ENCODE peak calls at places on chromosomes 16 and 17, in four cellular contexts. T, E, V and W are unnamed samples.

GRCh38 chr16:12170103-12171025 is 193.8 kb downstream of the SNX29 start:
- DNase-seq in E (no peak), V (no peak), T (no peak), W (no peak)

GRCh38 chr17:61411114-61411943 is 11.7 kb downstream of the TBX2 start:
- DNase-seq in T (peak), V (no peak), E (peak), W (peak)

GRCh38 chr17:40347319-40348135 is 17.0 kb downstream of the GJD3 start:
- DNase-seq in E (no peak), T (peak), V (no peak), W (no peak)

GRCh38 chr16:3577302-3577752 is at the start of gene NLRC3:
- DNase-seq in T (no peak), V (no peak), E (no peak), W (no peak)

GRCh38 chr17:58354541-58355216 is 2.7 kb upstream of the SUPT4H1 start:
- DNase-seq in V (no peak), T (no peak), E (no peak), W (no peak)

GRCh38 chr17:77428020-77428781 is 287.4 kb downstream of the SEC14L1 start:
- DNase-seq in E (no peak), V (no peak), T (no peak), W (no peak)

GRCh38 chr16:84109598-84110325 is 7.0 kb downstream of the MBTPS1 start:
- DNase-seq in T (no peak), V (no peak), E (no peak), W (peak)

GRCh38 chr17:869567-870530 is 87.7 kb downstream of the MRM3 start:
- DNase-seq in E (no peak), V (peak), T (no peak), W (peak)

GRCh38 chr16:56611281-56611833 is 3.0 kb downstream of the MT2A start:
- DNase-seq in V (peak), E (peak), T (no peak), W (no peak)

GRCh38 chr16:14309001-14309886 is 238.1 kb downstream of the MRTFB start:
- DNase-seq in V (no peak), T (no peak), E (peak), W (peak)

GRCh38 chr17:36937961-36938565 is 788 bp downstream of the LHX1 start:
- DNase-seq in V (no peak), T (no peak), E (peak), W (no peak)

GRCh38 chr16:87837627-87838289 is 31.5 kb downstream of the SLC7A5 start:
- DNase-seq in E (no peak), T (no peak), V (no peak), W (no peak)

GRCh38 chr17:10646393-10646990 is 10.6 kb downstream of the MYH3 start:
- DNase-seq in E (no peak), V (peak), T (peak), W (peak)

GRCh38 chr16:8668138-8668537 is 6.3 kb upstream of the ABAT start:
- DNase-seq in T (no peak), V (no peak), E (no peak), W (no peak)

GRCh38 chr16:31695667-31696066 is 168.0 kb downstream of the AHSP start:
- DNase-seq in T (no peak), V (no peak), E (peak), W (no peak)

GRCh38 chr17:348692-349425 is 3.7 kb downstream of the RPH3AL start:
- DNase-seq in T (no peak), E (no peak), V (peak), W (no peak)

GRCh38 chr16:12262454-12263180 is 286.1 kb downstream of the SNX29 start:
- DNase-seq in E (no peak), T (no peak), V (no peak), W (no peak)

GRCh38 chr17:2542456-2542855 is 30.8 kb upstream of the METTL16 start:
- DNase-seq in V (no peak), E (no peak), T (no peak), W (no peak)

GRCh38 chr16:9092963-9093477 is 1.6 kb downstream of the HAPSTR1 start:
- DNase-seq in E (no peak), V (no peak), T (peak), W (no peak)

GRCh38 chr17:6753006-6753445 is 2.8 kb upstream of the XAF1 start:
- DNase-seq in T (peak), V (peak), E (no peak), W (no peak)

GRCh38 chr17:41689497-41690299 is 1.0 kb downstream of the EIF1 start:
- DNase-seq in T (no peak), V (no peak), E (peak), W (peak)

GRCh38 chr16:55021595-55022475 is 91.2 kb downstream of the IRX5 start:
- DNase-seq in E (peak), T (no peak), V (no peak), W (peak)

GRCh38 chr17:40526668-40527067 is 25.2 kb upstream of the TNS4 start:
- DNase-seq in T (no peak), V (no peak), E (peak), W (no peak)

GRCh38 chr17:34363183-34363661 is at the start of gene CCL1:
- DNase-seq in E (no peak), T (no peak), V (no peak), W (no peak)

GRCh38 chr17:48555183-48555615 is 10.3 kb upstream of the HOXB2 start:
- DNase-seq in T (no peak), V (no peak), E (peak), W (no peak)
- H3K27ac ChIP-seq in T (no peak), V (peak), E (peak), W (no peak)

DNA sequence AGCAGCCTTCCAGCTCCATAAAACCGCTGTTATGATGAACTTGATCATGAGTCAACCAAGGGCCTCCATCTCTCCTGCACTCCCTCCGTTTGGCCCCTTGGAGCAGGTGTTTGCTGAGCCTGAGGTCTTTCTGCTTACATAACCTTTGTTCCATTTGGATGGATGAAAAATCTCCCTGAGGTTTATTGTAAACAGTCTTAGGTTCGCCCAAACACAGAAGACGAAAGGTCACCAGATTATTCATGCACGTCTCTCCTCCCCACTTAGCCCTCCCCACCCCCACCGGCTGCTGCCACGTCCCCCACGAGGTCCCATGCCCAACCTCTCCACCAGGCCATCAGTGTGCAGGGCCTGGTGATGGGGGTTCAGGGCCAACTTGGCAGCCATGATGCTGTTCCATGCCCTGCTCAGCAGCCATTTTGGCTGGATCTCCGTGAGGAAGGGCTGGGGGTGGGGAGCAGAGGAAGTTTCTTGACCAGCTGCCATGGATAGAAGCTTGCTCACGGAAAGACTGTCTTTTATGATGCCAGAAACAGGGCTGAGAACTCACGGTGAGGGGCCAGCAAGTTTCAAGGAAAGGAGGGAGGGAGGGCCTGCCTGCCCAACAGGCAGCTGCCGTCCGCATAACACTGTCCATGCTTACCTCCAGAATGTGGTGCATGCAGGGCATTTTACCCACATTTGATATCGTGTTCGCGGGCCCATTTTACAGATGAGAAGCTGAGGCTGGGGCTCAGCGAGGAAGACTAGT is 47.8 kb upstream of the FOXF1 start:
- DNase-seq in V (no peak), E (no peak), T (no peak), W (no peak)
- TF ChIP-seq CTCF in V (no peak), E (no peak), T (no peak), W (no peak)

GRCh38 chr16:85522517-85522841 is 90.6 kb upstream of the GSE1 start:
- DNase-seq in V (no peak), E (no peak), T (no peak), W (no peak)
- H3K27ac ChIP-seq in V (no peak), E (no peak), T (no peak), W (no peak)

GRCh38 chr16:1338119-1338730 is 4.8 kb downstream of the BAIAP3 start:
- DNase-seq in E (peak), V (no peak), T (no peak), W (no peak)
- TF ChIP-seq CTCF in E (peak), V (peak), T (no peak), W (peak)

DNA sequence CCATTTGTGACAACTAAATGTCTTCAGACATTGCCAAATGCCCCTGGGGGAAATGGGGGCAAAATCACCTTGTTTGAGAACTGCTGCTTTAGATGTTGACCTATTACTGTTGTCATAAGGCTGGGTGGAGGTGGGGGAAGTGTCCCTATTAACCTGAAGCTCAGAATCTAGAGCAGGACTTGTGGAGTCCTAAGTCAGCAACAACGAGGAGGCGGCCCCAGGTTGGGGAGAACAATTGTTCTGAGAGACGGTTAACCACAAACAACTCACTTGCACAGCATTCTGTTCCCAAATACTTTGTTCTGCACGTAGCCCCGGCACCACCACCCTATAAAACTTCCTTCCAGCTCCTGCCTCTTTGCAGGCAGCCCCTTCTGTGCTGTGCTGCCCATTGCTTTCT is 32.5 kb downstream of the TEKT5 start:
- DNase-seq in V (no peak), T (no peak), E (no peak), W (no peak)
- H3K27ac ChIP-seq in V (no peak), T (no peak), E (no peak), W (no peak)

GRCh38 chr16:65548470-65548869 is 426.6 kb upstream of the CDH11 start:
- DNase-seq in E (no peak), T (no peak), V (no peak), W (no peak)
- TF ChIP-seq CTCF in E (no peak), T (no peak), V (no peak), W (peak)

GRCh38 chr16:61391835-61392234 is 644.4 kb downstream of the CDH8 start:
- DNase-seq in V (no peak), T (no peak), E (no peak), W (no peak)
- H3K27ac ChIP-seq in V (no peak), T (no peak), E (no peak), W (no peak)